ENCODE peak calls at places on chromosomes 2 and 18, in five cellular contexts. O is stimulated activated CD8-positive, alpha-beta memory T cell treated with anti-CD3 and anti-CD28 coated beads, Interleukin-15, amount 100 ng/mL, for 24 hours; P is epithelial cell of esophagus; B is cardiac muscle cell; S is CD8-positive, alpha-beta T cell. M is an unnamed sample.

GRCh38 chr2:219041252-219041651 is at the start of gene CFAP65:
- DNase-seq in O (no peak), P (peak), B (peak), S (no peak), M (no peak)

GRCh38 chr2:221347471-221347870 is 224.6 kb downstream of the EPHA4 start:
- DNase-seq in O (no peak), P (peak), B (no peak), S (no peak), M (no peak)

GRCh38 chr2:232522014-232522854 is 2.0 kb downstream of the PRSS56 start:
- DNase-seq in O (peak), P (peak), B (peak), S (peak), M (peak)

GRCh38 chr18:48841381-48842258 is 109.1 kb downstream of the SMAD7 start:
- DNase-seq in O (no peak), P (peak), B (no peak), S (no peak), M (no peak)

GRCh38 chr2:130252880-130253645 is 54.8 kb upstream of the TUBA3E start:
- DNase-seq in O (no peak), P (peak), B (no peak), S (no peak), M (no peak)

GRCh38 chr2:64807417-64807816 is 153.7 kb upstream of the SERTAD2 start:
- DNase-seq in O (no peak), P (peak), B (no peak), S (no peak), M (no peak)

GRCh38 chr2:145095641-145096435 is 575.9 kb upstream of the ZEB2 start:
- DNase-seq in O (no peak), P (peak), B (no peak), S (no peak), M (no peak)

GRCh38 chr18:14921547-14921946 is 173.6 kb downstream of the ANKRD30B start:
- DNase-seq in O (no peak), P (no peak), B (no peak), S (no peak), M (no peak)

GRCh38 chr2:36423172-36423571 is 67.6 kb downstream of the CRIM1 start:
- DNase-seq in O (no peak), P (no peak), B (no peak), S (no peak), M (no peak)

GRCh38 chr2:7794916-7795315 is 877.7 kb downstream of the RNF144A start:
- DNase-seq in O (no peak), P (no peak), B (no peak), S (no peak), M (no peak)

GRCh38 chr2:101120124-101120996 is 30.8 kb downstream of the TBC1D8 start:
- DNase-seq in O (no peak), P (peak), B (no peak), S (no peak), M (no peak)

GRCh38 chr2:73699437-73699836 is 37.7 kb downstream of the TPRKB start:
- DNase-seq in O (no peak), P (no peak), B (no peak), S (no peak), M (no peak)

GRCh38 chr2:128305555-128306080 is 13.1 kb downstream of the HS6ST1 start:
- DNase-seq in O (no peak), P (peak), B (peak), S (no peak), M (no peak)

GRCh38 chr2:200483729-200484198 is 26.1 kb downstream of the KCTD18 start:
- DNase-seq in O (no peak), P (peak), B (peak), S (no peak), M (no peak)

GRCh38 chr2:125224188-125224587 is 1199.1 kb downstream of the CNTNAP5 start:
- DNase-seq in O (no peak), P (no peak), B (no peak), S (no peak), M (no peak)